ENCODE peak calls at places on chromosomes 16 and 17, in seven cellular contexts. R is K562, I is GM12891, U is H1, W is GM12878, C is HepG2, Q is SK-N-SH. B is an unnamed sample.

GRCh38 chr16:68283840-68284595 is 19.7 kb downstream of the SLC7A6 start:
- DNase-seq in Q (no peak), C (no peak), I (no peak), W (no peak), U (no peak), R (no peak), B (no peak)

GRCh38 chr17:79974786-79975497 is 60.7 kb downstream of the TBC1D16 start:
- DNase-seq in U (no peak), I (no peak), C (no peak), R (peak), W (no peak), Q (peak), B (no peak)

GRCh38 chr17:37642706-37643105 is 540 bp downstream of the DDX52 start:
- DNase-seq in U (no peak), C (no peak), Q (peak), W (no peak), I (no peak), R (no peak), B (no peak)

GRCh38 chr17:14776791-14777190 is 475.9 kb downstream of the HS3ST3B1 start:
- DNase-seq in R (no peak), I (no peak), C (no peak), W (no peak), Q (no peak), U (no peak), B (no peak)

GRCh38 chr16:73420244-73421040 is 372.5 kb upstream of the ZFHX3 start:
- DNase-seq in Q (no peak), R (no peak), I (no peak), W (no peak), C (no peak), U (no peak), B (no peak)

GRCh38 chr17:48625502-48626201 is 506 bp downstream of the HOXB9 start:
- DNase-seq in R (peak), W (no peak), C (no peak), Q (no peak), I (no peak), U (no peak), B (peak)

GRCh38 chr17:48012151-48012520 is 25.5 kb downstream of the COPZ2 start:
- DNase-seq in W (no peak), U (no peak), I (peak), R (peak), C (no peak), Q (peak), B (peak)

GRCh38 chr17:56593073-56593740 is at the start of gene NOG:
- DNase-seq in W (no peak), I (peak), R (peak), Q (peak), U (no peak), C (no peak), B (peak)

GRCh38 chr17:75822119-75822799 is 21.9 kb downstream of the UNC13D start:
- DNase-seq in R (no peak), Q (peak), C (no peak), W (no peak), U (no peak), I (no peak), B (no peak)

GRCh38 chr16:68436581-68436980 is 11.7 kb downstream of the SMPD3 start:
- DNase-seq in R (peak), I (no peak), Q (no peak), C (no peak), U (no peak), W (no peak), B (no peak)

GRCh38 chr16:75263291-75263962 is 12.0 kb upstream of the BCAR1 start:
- DNase-seq in I (no peak), Q (peak), R (no peak), C (no peak), U (no peak), W (no peak), B (no peak)

GRCh38 chr17:72984145-72984924 is 108.2 kb downstream of the SLC39A11 start:
- DNase-seq in U (no peak), Q (no peak), R (no peak), C (no peak), W (no peak), I (no peak), B (no peak)

GRCh38 chr16:77211880-77212735 is 12.9 kb downstream of the SYCE1L start:
- DNase-seq in Q (peak), I (peak), C (no peak), R (peak), W (no peak), U (peak), B (peak)

GRCh38 chr16:66211651-66212050 is 154.8 kb upstream of the CDH5 start:
- DNase-seq in Q (no peak), I (no peak), C (no peak), R (no peak), W (no peak), U (no peak), B (no peak)

GRCh38 chr17:17028878-17029535 is 13.2 kb upstream of the MPRIP start:
- DNase-seq in R (no peak), C (peak), U (no peak), I (no peak), Q (no peak), W (no peak), B (no peak)

GRCh38 chr17:59451706-59452105 is 113.7 kb upstream of the DHX40 start:
- DNase-seq in I (no peak), W (no peak), U (no peak), R (no peak), C (no peak), Q (no peak), B (no peak)

GRCh38 chr17:55709984-55710383 is 12.7 kb downstream of the TMEM100 start:
- DNase-seq in C (no peak), I (no peak), Q (no peak), R (no peak), U (no peak), W (no peak), B (no peak)

GRCh38 chr17:81676906-81677305 is 6.7 kb downstream of the ARL16 start:
- DNase-seq in R (no peak), C (no peak), I (no peak), U (no peak), Q (peak), W (no peak), B (no peak)

GRCh38 chr16:74868501-74868900 is 93.9 kb upstream of the FA2H start:
- DNase-seq in W (no peak), Q (no peak), I (no peak), R (no peak), U (no peak), C (peak), B (no peak)

GRCh38 chr17:32913593-32913992 is 14.4 kb upstream of the TMEM98 start:
- DNase-seq in W (no peak), C (no peak), Q (no peak), I (no peak), U (no peak), R (no peak), B (no peak)

GRCh38 chr17:2847601-2848255 is 51.5 kb downstream of the RAP1GAP2 start:
- DNase-seq in Q (no peak), I (no peak), C (no peak), R (no peak), W (no peak), U (no peak), B (no peak)

GRCh38 chr17:75856062-75856681 is 1.0 kb upstream of the WBP2 start:
- DNase-seq in R (no peak), I (no peak), W (no peak), Q (no peak), U (no peak), C (peak), B (no peak)

GRCh38 chr16:11431915-11432465 is 86.7 kb downstream of the RMI2 start:
- DNase-seq in U (no peak), R (no peak), C (peak), Q (peak), W (no peak), I (no peak), B (no peak)

GRCh38 chr17:17151055-17151454 is 55.1 kb downstream of the PLD6 start:
- DNase-seq in I (no peak), Q (no peak), C (no peak), U (no peak), W (no peak), R (no peak), B (no peak)

GRCh38 chr16:55641430-55642056 is 14.2 kb upstream of the SLC6A2 start:
- DNase-seq in C (peak), U (no peak), W (no peak), Q (no peak), I (no peak), R (no peak), B (no peak)

GRCh38 chr16:11150190-11150589 is 105.8 kb downstream of the SOCS1 start:
- DNase-seq in Q (no peak), W (no peak), I (no peak), C (no peak), R (no peak), U (no peak), B (no peak)

GRCh38 chr16:351804-352520 is 561 bp downstream of the AXIN1 start:
- DNase-seq in R (peak), U (no peak), Q (no peak), C (no peak), W (no peak), I (no peak), B (no peak)

GRCh38 chr16:67431077-67431804 is at the start of gene HSD11B2:
- DNase-seq in Q (peak), U (no peak), W (no peak), C (no peak), R (peak), I (peak), B (no peak)

GRCh38 chr17:5219536-5219935 is 15.1 kb downstream of the SCIMP start:
- DNase-seq in I (no peak), R (no peak), W (no peak), U (no peak), Q (no peak), C (no peak), B (no peak)

GRCh38 chr17:79036609-79037008 is 12.6 kb downstream of the C1QTNF1 start:
- DNase-seq in U (no peak), R (peak), Q (no peak), C (no peak), I (no peak), W (no peak), B (no peak)

GRCh38 chr17:65017375-65017774 is 39.2 kb downstream of the GNA13 start:
- DNase-seq in Q (no peak), R (no peak), U (no peak), W (no peak), C (peak), I (no peak), B (no peak)
- TF ChIP-seq TAF1 in Q (no peak), R (no peak), U (no peak), W (no peak), C (no peak), I (no peak), B (no peak)

GRCh38 chr17:27990979-27991378 is 51.5 kb upstream of the NLK start:
- DNase-seq in W (no peak), U (no peak), R (no peak), C (no peak), I (no peak), Q (no peak), B (no peak)

GRCh38 chr17:27986805-27987684 is 55.4 kb upstream of the NLK start:
- DNase-seq in R (peak), I (no peak), U (no peak), W (no peak), Q (no peak), C (no peak), B (no peak)

GRCh38 chr17:27991594-27991993 is 50.9 kb upstream of the NLK start:
- DNase-seq in W (no peak), U (no peak), Q (no peak), R (no peak), C (peak), I (no peak), B (no peak)

GRCh38 chr17:27989046-27989445 is 53.4 kb upstream of the NLK start:
- DNase-seq in I (no peak), Q (no peak), U (no peak), R (no peak), W (no peak), C (no peak), B (no peak)

GRCh38 chr17:27990100-27990499 is 52.4 kb upstream of the NLK start:
- DNase-seq in I (no peak), R (no peak), W (no peak), Q (no peak), C (no peak), U (no peak), B (no peak)
- TF ChIP-seq POLR2AphosphoS5 in I (no peak), R (no peak), W (no peak), Q (no peak), C (no peak), U (no peak), B (no peak)

GRCh38 chr16:30948087-30948955 is 547 bp upstream of the ORAI3 start:
- DNase-seq in R (peak), I (peak), Q (peak), W (no peak), U (peak), C (peak), B (no peak)
- TF ChIP-seq TAF1 in R (no peak), I (no peak), Q (no peak), W (no peak), U (peak), C (no peak), B (no peak)

GRCh38 chr17:49848739-49849138 is 870 bp upstream of the TAC4 start:
- DNase-seq in C (no peak), R (no peak), U (no peak), Q (no peak), I (no peak), W (no peak), B (no peak)

GRCh38 chr17:49849711-49850610 is 2.1 kb upstream of the TAC4 start:
- DNase-seq in W (no peak), C (no peak), I (no peak), Q (no peak), U (no peak), R (no peak), B (no peak)

GRCh38 chr17:49853470-49854015 is 5.7 kb upstream of the TAC4 start:
- DNase-seq in Q (no peak), R (no peak), I (no peak), W (no peak), U (no peak), C (no peak), B (no peak)

GRCh38 chr17:49850772-49851386 is 3.0 kb upstream of the TAC4 start:
- DNase-seq in C (no peak), W (no peak), R (no peak), U (no peak), I (no peak), Q (peak), B (no peak)

DNA sequence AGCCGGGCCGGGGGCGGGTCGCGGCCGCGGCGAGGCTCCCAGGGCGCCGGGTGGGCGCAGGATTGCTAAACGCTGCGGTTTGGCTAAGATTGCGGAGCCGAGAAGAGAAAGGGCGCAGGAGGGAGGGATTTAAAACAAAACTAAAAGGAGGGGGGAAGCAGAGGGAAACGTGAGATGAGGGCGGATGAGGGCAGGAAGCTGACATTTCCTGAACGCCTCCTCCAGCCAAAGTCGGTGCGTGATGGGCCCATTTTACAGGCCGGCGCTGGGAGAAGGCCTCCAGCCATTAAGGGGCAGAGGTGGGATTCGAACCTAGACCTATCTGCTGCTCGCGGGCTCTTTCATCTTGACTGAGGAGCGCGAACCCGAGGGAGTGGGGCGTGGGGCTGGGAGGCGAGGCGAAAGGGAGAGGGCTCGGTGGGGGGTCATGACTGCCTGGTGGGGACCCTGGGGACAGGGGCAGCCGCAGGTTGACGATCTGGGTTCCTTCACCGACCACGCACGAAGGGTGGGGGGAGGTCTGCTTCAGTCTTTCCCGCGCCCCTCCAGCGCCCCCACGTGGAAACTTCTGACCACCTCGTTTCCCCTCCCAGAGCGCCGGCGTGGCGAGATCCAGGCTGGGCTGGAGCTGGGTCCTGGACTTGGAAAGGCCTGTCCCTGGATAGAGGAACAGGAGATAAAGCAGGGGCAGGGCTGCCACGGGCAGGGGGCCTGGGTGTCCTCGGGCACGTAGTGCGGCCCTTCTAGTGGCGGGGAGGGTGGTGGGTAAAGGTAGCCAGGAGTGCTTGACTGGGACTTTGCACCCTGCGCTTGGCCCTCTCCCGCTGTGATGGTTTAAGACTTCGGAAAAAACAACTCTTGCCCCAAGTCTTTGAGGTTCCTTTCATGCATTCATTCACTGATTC is 3.8 kb upstream of the TAC4 start:
- DNase-seq in I (peak), R (peak), C (peak), W (no peak), U (no peak), Q (peak), B (no peak)
- TF ChIP-seq POLR2AphosphoS5 in I (no peak), R (no peak), C (no peak), W (no peak), U (peak), Q (no peak), B (no peak)

GRCh38 chr17:71276071-71276470 is 844.7 kb upstream of the SOX9 start:
- DNase-seq in R (no peak), I (no peak), W (no peak), U (no peak), Q (no peak), C (no peak), B (no peak)
- TF ChIP-seq TAF1 in R (no peak), I (no peak), W (no peak), U (no peak), Q (no peak), C (no peak), B (no peak)

GRCh38 chr17:1617620-1618174 is 10.9 kb downstream of the SLC43A2 start:
- DNase-seq in U (no peak), I (no peak), R (peak), W (no peak), C (no peak), Q (no peak), B (no peak)
- TF ChIP-seq POLR2AphosphoS5 in U (no peak), I (no peak), R (no peak), W (no peak), C (no peak), Q (no peak), B (no peak)

B was measured in GM12892.